ENCODE peak calls at places on chromosomes 7 and 10, in nine cellular contexts. One of them, this sample, is unnamed.

GRCh38 chr7:112584290-112584689 is 103.5 kb downstream of the LSMEM1 start:
- DNase-seq in fibroblast of mammary gland: no peak
- DNase-seq in mucosa of descending colon: no peak
- DNase-seq in IMR-90: no peak
- DNase-seq in bronchial epithelial cell: peak
- DNase-seq in OCI-LY7: no peak
- DNase-seq in astrocyte: no peak
- DNase-seq in GM12865: no peak
- DNase-seq in epithelial cell of esophagus: peak
- DNase-seq in this sample: no peak

GRCh38 chr10:97648557-97649404 is 8.3 kb downstream of the PI4K2A start:
- DNase-seq in fibroblast of mammary gland: peak
- DNase-seq in mucosa of descending colon: no peak
- DNase-seq in IMR-90: peak
- DNase-seq in bronchial epithelial cell: peak
- DNase-seq in OCI-LY7: no peak
- DNase-seq in astrocyte: peak
- DNase-seq in GM12865: peak
- DNase-seq in epithelial cell of esophagus: peak
- DNase-seq in this sample: peak

GRCh38 chr7:104956753-104957450 is 57.1 kb upstream of the KMT2E start:
- DNase-seq in fibroblast of mammary gland: peak
- DNase-seq in mucosa of descending colon: no peak
- DNase-seq in IMR-90: peak
- DNase-seq in bronchial epithelial cell: peak
- DNase-seq in OCI-LY7: no peak
- DNase-seq in astrocyte: peak
- DNase-seq in GM12865: peak
- DNase-seq in epithelial cell of esophagus: peak
- DNase-seq in this sample: peak

GRCh38 chr7:135189961-135190360 is 19.5 kb upstream of the CYREN start:
- DNase-seq in fibroblast of mammary gland: peak
- DNase-seq in mucosa of descending colon: no peak
- DNase-seq in IMR-90: no peak
- DNase-seq in bronchial epithelial cell: peak
- DNase-seq in OCI-LY7: no peak
- DNase-seq in astrocyte: no peak
- DNase-seq in GM12865: no peak
- DNase-seq in epithelial cell of esophagus: no peak
- DNase-seq in this sample: no peak

GRCh38 chr10:112330154-112330553 is 43.8 kb upstream of the ACSL5 start:
- DNase-seq in fibroblast of mammary gland: no peak
- DNase-seq in mucosa of descending colon: peak
- DNase-seq in IMR-90: no peak
- DNase-seq in bronchial epithelial cell: no peak
- DNase-seq in OCI-LY7: no peak
- DNase-seq in astrocyte: no peak
- DNase-seq in GM12865: no peak
- DNase-seq in epithelial cell of esophagus: peak
- DNase-seq in this sample: no peak

GRCh38 chr7:28330384-28331070 is 81.8 kb upstream of the CREB5 start:
- DNase-seq in fibroblast of mammary gland: peak
- DNase-seq in mucosa of descending colon: no peak
- DNase-seq in IMR-90: peak
- DNase-seq in bronchial epithelial cell: peak
- DNase-seq in OCI-LY7: no peak
- DNase-seq in astrocyte: no peak
- DNase-seq in GM12865: peak
- DNase-seq in epithelial cell of esophagus: no peak
- DNase-seq in this sample: no peak

GRCh38 chr10:89836840-89837172 is 135.4 kb downstream of the KIF20B start:
- DNase-seq in fibroblast of mammary gland: no peak
- DNase-seq in mucosa of descending colon: peak
- DNase-seq in IMR-90: no peak
- DNase-seq in bronchial epithelial cell: no peak
- DNase-seq in OCI-LY7: no peak
- DNase-seq in astrocyte: no peak
- DNase-seq in GM12865: no peak
- DNase-seq in epithelial cell of esophagus: no peak
- DNase-seq in this sample: no peak

GRCh38 chr7:105131890-105132289 is 117.9 kb downstream of the KMT2E start:
- DNase-seq in fibroblast of mammary gland: no peak
- DNase-seq in mucosa of descending colon: no peak
- DNase-seq in IMR-90: no peak
- DNase-seq in bronchial epithelial cell: no peak
- DNase-seq in OCI-LY7: no peak
- DNase-seq in astrocyte: no peak
- DNase-seq in GM12865: no peak
- DNase-seq in epithelial cell of esophagus: no peak
- DNase-seq in this sample: no peak

GRCh38 chr10:13036841-13037240 is 35.3 kb upstream of the CCDC3 start:
- DNase-seq in fibroblast of mammary gland: no peak
- DNase-seq in mucosa of descending colon: no peak
- DNase-seq in IMR-90: no peak
- DNase-seq in bronchial epithelial cell: no peak
- DNase-seq in OCI-LY7: no peak
- DNase-seq in astrocyte: no peak
- DNase-seq in GM12865: no peak
- DNase-seq in epithelial cell of esophagus: no peak
- DNase-seq in this sample: no peak

GRCh38 chr7:23021581-23021980 is 7.7 kb upstream of the HYCC1 start:
- DNase-seq in fibroblast of mammary gland: peak
- DNase-seq in mucosa of descending colon: no peak
- DNase-seq in IMR-90: no peak
- DNase-seq in bronchial epithelial cell: no peak
- DNase-seq in OCI-LY7: no peak
- DNase-seq in astrocyte: no peak
- DNase-seq in GM12865: no peak
- DNase-seq in epithelial cell of esophagus: peak
- DNase-seq in this sample: no peak

DNA sequence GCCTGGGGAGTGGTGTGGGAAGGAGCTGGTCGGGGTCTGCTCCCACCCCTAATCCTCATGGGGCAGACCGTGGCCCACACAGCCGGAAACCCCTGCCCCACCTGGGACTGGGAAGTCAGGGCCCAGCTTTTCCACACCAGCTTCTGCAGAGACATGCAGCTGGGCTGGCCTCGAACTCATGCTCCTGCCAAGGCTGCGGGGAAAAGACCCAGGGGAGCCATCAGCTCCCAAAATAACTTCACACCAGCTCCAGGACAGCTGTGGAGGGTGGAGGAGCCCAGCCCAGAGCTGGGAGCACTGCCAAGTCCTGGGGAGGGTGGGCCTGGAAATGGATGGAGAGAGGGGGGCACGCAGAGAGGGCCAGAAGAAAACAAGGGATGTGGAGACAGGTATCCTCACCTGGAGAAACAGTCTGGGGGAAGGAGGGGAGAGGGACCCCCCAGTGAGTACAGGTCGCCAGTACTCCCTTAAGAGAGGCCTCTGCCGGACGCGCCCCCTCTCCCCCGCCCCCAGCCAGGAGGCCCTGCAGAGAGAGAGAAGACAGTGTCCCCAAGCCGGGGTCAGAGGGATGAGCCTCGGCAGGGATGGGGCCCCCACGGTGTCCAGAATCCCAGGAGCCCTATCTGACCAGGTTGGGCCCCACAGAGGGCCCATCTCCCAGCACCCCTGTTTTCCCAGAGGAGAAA is 11.5 kb upstream of the GRIFIN start:
- DNase-seq in fibroblast of mammary gland: peak
- DNase-seq in mucosa of descending colon: peak
- DNase-seq in IMR-90: no peak
- DNase-seq in bronchial epithelial cell: no peak
- DNase-seq in OCI-LY7: no peak
- DNase-seq in astrocyte: no peak
- DNase-seq in GM12865: no peak
- DNase-seq in epithelial cell of esophagus: no peak
- DNase-seq in this sample: no peak
- TF ChIP-seq CTCF in fibroblast of mammary gland: no peak
- TF ChIP-seq CTCF in mucosa of descending colon: no peak
- TF ChIP-seq CTCF in IMR-90: no peak
- TF ChIP-seq CTCF in bronchial epithelial cell: no peak
- TF ChIP-seq CTCF in OCI-LY7: no peak
- TF ChIP-seq CTCF in astrocyte: no peak
- TF ChIP-seq CTCF in GM12865: no peak
- TF ChIP-seq CTCF in epithelial cell of esophagus: no peak
- TF ChIP-seq CTCF in this sample: no peak

DNA sequence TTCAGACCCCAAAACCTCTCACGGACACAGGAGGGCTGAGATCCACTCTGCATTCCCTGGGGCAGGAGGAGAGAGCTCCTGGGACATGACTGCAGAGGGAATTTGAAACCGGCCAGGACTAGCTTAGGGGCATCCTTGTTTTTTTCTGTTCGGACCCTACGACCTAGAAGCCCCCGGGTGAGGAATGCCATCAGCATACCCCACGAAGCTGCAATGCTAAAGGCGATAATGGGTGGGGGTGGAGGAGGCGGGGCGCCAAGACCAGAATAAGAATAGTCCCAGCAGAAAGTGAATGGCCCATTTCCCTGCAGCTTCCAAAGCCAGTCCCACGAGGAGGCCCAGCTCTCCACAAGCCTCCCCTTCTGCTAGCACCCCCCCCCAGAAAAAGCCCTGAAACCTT is 4.0 kb downstream of the PDGFA start:
- DNase-seq in fibroblast of mammary gland: no peak
- DNase-seq in mucosa of descending colon: no peak
- DNase-seq in IMR-90: no peak
- DNase-seq in bronchial epithelial cell: no peak
- DNase-seq in OCI-LY7: no peak
- DNase-seq in astrocyte: no peak
- DNase-seq in GM12865: no peak
- DNase-seq in epithelial cell of esophagus: no peak
- DNase-seq in this sample: no peak
- H3K4me3 ChIP-seq in fibroblast of mammary gland: no peak
- H3K4me3 ChIP-seq in mucosa of descending colon: no peak
- H3K4me3 ChIP-seq in IMR-90: no peak
- H3K4me3 ChIP-seq in bronchial epithelial cell: no peak
- H3K4me3 ChIP-seq in OCI-LY7: no peak
- H3K4me3 ChIP-seq in astrocyte: no peak
- H3K4me3 ChIP-seq in GM12865: no peak
- H3K4me3 ChIP-seq in epithelial cell of esophagus: no peak
- H3K4me3 ChIP-seq in this sample: no peak

DNA sequence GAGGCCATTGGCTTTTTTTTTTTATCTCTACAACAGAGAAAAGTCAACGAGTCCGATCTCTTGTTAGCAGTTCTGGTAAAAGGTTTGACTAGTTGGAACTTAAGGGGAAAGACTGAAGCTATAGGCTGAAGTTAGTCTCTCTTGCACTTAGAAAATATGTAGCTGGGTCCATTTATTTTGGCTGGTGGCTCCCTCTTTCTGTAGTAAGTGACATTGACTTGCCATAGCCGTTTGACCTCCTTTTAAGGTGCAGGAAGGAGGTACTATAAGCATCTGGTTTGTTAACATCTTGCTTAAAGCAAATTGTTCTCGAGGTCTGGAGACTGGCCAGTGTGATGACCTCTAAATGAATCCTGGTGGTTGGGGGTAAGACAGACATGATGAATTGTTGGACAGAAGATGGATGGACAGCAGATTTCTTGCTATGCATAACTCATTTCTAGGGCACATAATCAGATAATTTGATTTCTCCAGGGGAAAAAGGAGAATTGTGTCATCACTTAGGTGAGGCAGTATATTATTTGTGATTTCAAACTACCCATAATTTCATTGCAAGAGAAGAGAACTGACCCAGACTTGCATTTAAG is 356.3 kb upstream of the GALNT17 start:
- DNase-seq in fibroblast of mammary gland: peak
- DNase-seq in mucosa of descending colon: no peak
- DNase-seq in IMR-90: no peak
- DNase-seq in bronchial epithelial cell: peak
- DNase-seq in OCI-LY7: peak
- DNase-seq in astrocyte: peak
- DNase-seq in GM12865: peak
- DNase-seq in epithelial cell of esophagus: peak
- DNase-seq in this sample: peak
- TF ChIP-seq CTCF in fibroblast of mammary gland: peak
- TF ChIP-seq CTCF in mucosa of descending colon: no peak
- TF ChIP-seq CTCF in IMR-90: no peak
- TF ChIP-seq CTCF in bronchial epithelial cell: peak
- TF ChIP-seq CTCF in OCI-LY7: peak
- TF ChIP-seq CTCF in astrocyte: no peak
- TF ChIP-seq CTCF in GM12865: peak
- TF ChIP-seq CTCF in epithelial cell of esophagus: peak
- TF ChIP-seq CTCF in this sample: no peak

DNA sequence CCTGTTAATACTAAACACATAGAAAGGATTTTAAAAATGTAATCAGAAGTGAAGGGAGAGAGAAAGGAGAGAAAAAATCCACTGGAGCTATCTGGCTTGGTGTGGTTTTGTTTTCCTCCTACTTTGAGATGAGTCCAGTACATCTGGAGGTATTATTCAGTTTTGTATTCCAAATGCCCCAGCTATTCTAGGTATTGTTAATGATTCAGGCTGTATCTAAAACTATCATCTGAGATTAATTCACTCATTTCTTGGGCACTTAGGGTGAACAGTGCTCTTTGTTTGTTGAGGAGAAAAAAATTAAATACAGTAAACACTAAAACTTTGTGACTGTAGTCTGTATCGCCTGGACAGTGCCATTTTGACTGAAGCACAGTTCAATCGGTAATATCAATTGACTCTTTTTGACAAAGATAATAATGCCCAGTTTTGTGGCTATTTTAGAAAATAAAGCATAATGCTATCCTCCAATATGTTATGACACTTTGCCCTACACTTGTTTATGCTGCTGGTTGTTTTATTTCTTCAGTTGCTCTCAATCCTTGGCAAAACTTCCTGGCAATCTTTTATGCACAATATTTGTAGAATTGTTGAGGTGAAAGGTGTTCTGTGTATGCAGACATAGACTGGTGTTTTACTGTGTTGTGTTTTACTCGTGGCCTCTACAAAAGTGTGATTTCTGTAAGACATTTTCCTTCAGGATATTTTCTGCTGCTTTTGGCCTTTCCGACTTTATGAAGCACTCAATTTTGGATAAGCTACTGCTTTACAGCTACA is 21.6 kb downstream of the GLCCI1 start:
- DNase-seq in fibroblast of mammary gland: no peak
- DNase-seq in mucosa of descending colon: no peak
- DNase-seq in IMR-90: no peak
- DNase-seq in bronchial epithelial cell: no peak
- DNase-seq in OCI-LY7: no peak
- DNase-seq in astrocyte: no peak
- DNase-seq in GM12865: no peak
- DNase-seq in epithelial cell of esophagus: no peak
- DNase-seq in this sample: no peak
- H3K4me3 ChIP-seq in fibroblast of mammary gland: no peak
- H3K4me3 ChIP-seq in mucosa of descending colon: no peak
- H3K4me3 ChIP-seq in IMR-90: no peak
- H3K4me3 ChIP-seq in bronchial epithelial cell: no peak
- H3K4me3 ChIP-seq in OCI-LY7: no peak
- H3K4me3 ChIP-seq in astrocyte: no peak
- H3K4me3 ChIP-seq in GM12865: peak
- H3K4me3 ChIP-seq in epithelial cell of esophagus: no peak
- H3K4me3 ChIP-seq in this sample: no peak